ENCODE peak calls at places on chromosomes 13 and 19, in six cellular contexts. Y, G, Z, V, H and B are unnamed samples.

GRCh38 chr19:19278315-19278714 is 5.2 kb upstream of the TM6SF2 start:
- DNase-seq in Y (no peak), G (no peak), Z (no peak), V (no peak), H (no peak), B (no peak)

GRCh38 chr19:13817615-13818371 is 22.6 kb downstream of the ZSWIM4 start:
- DNase-seq in Y (no peak), G (peak; percentile 72), Z (no peak), V (no peak), H (no peak), B (peak; percentile 84)

GRCh38 chr13:47661076-47661475 is 340.0 kb downstream of the SUCLA2 start:
- DNase-seq in Y (no peak), G (no peak), Z (no peak), V (peak; percentile 66), H (no peak), B (no peak)

GRCh38 chr13:66459143-66459542 is 771.0 kb downstream of the PCDH9 start:
- DNase-seq in Y (no peak), G (no peak), Z (no peak), V (no peak), H (no peak), B (no peak)

GRCh38 chr13:101467415-101467814 is 14.9 kb downstream of the ITGBL1 start:
- DNase-seq in Y (no peak), G (no peak), Z (no peak), V (no peak), H (no peak), B (no peak)

GRCh38 chr13:50404769-50405168 is 389.5 kb downstream of the KCNRG start:
- DNase-seq in Y (no peak), G (no peak), Z (no peak), V (no peak), H (no peak), B (no peak)

GRCh38 chr13:72195044-72195704 is 328.2 kb upstream of the DACH1 start:
- DNase-seq in Y (no peak), G (no peak), Z (no peak), V (no peak), H (no peak), B (no peak)

GRCh38 chr13:51874651-51875050 is 12.9 kb downstream of the CCDC70 start:
- DNase-seq in Y (peak; percentile 41), G (no peak), Z (no peak), V (no peak), H (no peak), B (no peak)

GRCh38 chr13:40401911-40402776 is 264.3 kb downstream of the FOXO1 start:
- DNase-seq in Y (peak; percentile 83), G (peak; percentile 94), Z (peak; percentile 69), V (peak; percentile 96), H (peak; percentile 99), B (peak; percentile 97)

GRCh38 chr13:25300861-25301346 is 521 bp upstream of the NUP58 start:
- DNase-seq in Y (peak; percentile 46), G (peak; percentile 91), Z (no peak), V (no peak), H (peak; percentile 45), B (peak; percentile 76)

GRCh38 chr19:10404888-10405808 is 1.8 kb upstream of the CDC37 start:
- DNase-seq in Y (no peak), G (no peak), Z (no peak), V (no peak), H (no peak), B (no peak)

DNA sequence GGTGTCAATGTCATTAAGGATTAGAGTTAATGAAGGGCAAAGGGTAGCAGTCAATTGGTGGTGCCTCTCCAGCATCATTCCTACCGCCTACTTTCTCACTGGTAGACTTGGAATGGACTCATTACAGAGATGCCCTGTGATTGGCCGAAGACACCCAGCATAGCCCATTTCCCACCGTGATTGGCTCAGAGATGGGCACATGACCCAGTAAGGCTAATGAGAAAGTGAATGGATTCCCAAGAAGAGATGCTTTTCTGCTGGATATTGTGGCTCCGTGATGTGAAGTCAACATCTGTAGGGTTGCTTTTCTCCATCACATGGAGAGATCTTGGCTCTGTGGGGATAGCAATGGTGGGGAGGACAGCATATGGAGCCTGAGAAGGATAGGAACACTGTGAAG is 11.6 kb downstream of the VSIG10L start:
- DNase-seq in Y (no peak), G (peak; percentile 4), Z (no peak), V (no peak), H (no peak), B (no peak)
- H3K27me3 ChIP-seq in Y (peaks cover 11% of the 10 kb centered on the region), G (peaks cover 55% of the 10 kb centered on the region), Z (peaks cover 60% of the 10 kb centered on the region), V (no peaks in the 10 kb centered on the region), H (no peaks in the 10 kb centered on the region), B (no peaks in the 10 kb centered on the region)

DNA sequence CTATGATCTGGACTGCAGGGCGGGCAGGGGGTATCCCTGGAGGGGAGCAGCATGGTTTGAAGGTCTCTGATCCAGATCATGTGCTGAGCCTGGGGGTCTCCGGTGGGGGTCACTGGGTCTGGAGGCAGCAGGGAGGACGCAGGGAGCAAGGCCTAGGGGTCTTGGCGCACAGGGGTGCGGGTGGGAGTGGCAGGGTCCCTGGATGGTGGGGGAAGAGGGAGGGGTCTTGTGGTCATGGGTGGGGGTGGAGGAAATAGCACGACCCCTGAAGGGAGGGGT is 1.9 kb downstream of the BTBD2 start:
- DNase-seq in Y (no peak), G (no peak), Z (no peak), V (no peak), H (peak; percentile 55), B (no peak)
- H3K4me3 ChIP-seq in Y (no peak overlapping the region), G (no peak overlapping the region), Z (no peak overlapping the region), V (no peak overlapping the region), H (no peak overlapping the region), B (no peak overlapping the region)

GRCh38 chr13:43725460-43725859 is 61.3 kb downstream of the ENOX1 start:
- DNase-seq in Y (no peak), G (no peak), Z (no peak), V (no peak), H (no peak), B (no peak)
- H3K27me3 ChIP-seq in Y (no peaks in the 10 kb centered on the region), G (no peaks in the 10 kb centered on the region), Z (no peaks in the 10 kb centered on the region), V (no peaks in the 10 kb centered on the region), H (no peaks in the 10 kb centered on the region), B (no peaks in the 10 kb centered on the region)

DNA sequence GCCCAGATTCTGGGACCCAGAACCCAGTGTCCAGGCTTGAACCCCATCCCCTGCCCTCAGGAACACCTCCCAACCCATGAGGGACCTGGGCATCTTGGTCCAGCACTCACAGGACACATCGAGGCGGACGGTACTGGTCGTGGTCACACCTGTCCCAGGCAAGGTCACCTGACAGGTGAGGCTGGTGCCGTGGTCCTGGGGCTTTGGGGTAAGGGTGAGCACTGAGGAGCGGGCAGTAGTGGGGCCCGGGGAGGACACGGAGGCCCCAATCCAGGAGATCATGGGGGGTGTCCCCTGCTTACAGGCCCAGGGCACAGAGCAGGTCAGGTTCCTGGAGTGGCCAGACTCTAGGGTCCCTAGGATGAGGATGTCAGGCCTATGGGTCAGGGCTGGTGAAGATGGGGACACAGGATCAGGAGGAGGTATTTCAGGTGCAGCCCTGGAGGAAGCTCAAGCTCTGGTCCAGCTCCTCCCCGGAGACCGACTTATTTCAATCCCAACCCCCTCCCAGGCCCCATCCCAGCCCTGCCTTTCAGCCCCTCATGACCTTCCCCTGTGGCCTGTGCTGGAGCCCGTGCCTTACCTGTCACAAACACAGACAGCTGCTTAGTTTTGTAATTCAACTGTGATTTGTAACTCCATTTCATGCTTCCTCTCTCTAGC is 772 bp downstream of the SIGLEC8 start:
- DNase-seq in Y (no peak), G (no peak), Z (no peak), V (no peak), H (no peak), B (no peak)
- H3K4me3 ChIP-seq in Y (peak overlapping the region; percentile 30), G (no peak overlapping the region), Z (no peak overlapping the region), V (no peak overlapping the region), H (no peak overlapping the region), B (no peak overlapping the region)